ENCODE peak calls at places on chromosome 22, in seven cellular contexts. One of them, this sample, is unnamed.

GRCh38 chr22:31286360-31287255 is 5.7 kb downstream of the PIK3IP1 start:
- DNase-seq in stimulated activated naive B cell treated with anti-CD40 and anti-IgM and Interleukin-4, amounts not matched to agents 10 μg/mL and 1 μg/mL and 100 μg/mL, for 72 hours: peak
- DNase-seq in fibroblast of mammary gland: no peak
- DNase-seq in stimulated activated CD8-positive, alpha-beta memory T cell treated with anti-CD3 and anti-CD28 coated beads, Interleukin-2, amount 100 ng/mL, for 1 hour: peak
- DNase-seq in SK-N-SH: no peak
- DNase-seq in CD4-positive, alpha-beta memory T cell: peak
- DNase-seq in amygdala: no peak
- DNase-seq in this sample: peak

GRCh38 chr22:50524664-50525103 is 714 bp downstream of the SCO2 start:
- DNase-seq in stimulated activated CD8-positive, alpha-beta memory T cell treated with anti-CD3 and anti-CD28 coated beads, Interleukin-2, amount 100 ng/mL, for 1 hour: no peak
- DNase-seq in fibroblast of mammary gland: no peak
- DNase-seq in stimulated activated naive B cell treated with anti-CD40 and anti-IgM and Interleukin-4, amounts not matched to agents 10 μg/mL and 1 μg/mL and 100 μg/mL, for 72 hours: no peak
- DNase-seq in CD4-positive, alpha-beta memory T cell: no peak
- DNase-seq in SK-N-SH: no peak
- DNase-seq in amygdala: no peak
- DNase-seq in this sample: no peak

GRCh38 chr22:41256254-41256897 is 15.6 kb upstream of the CHADL start:
- DNase-seq in fibroblast of mammary gland: peak
- DNase-seq in amygdala: no peak
- DNase-seq in SK-N-SH: no peak
- DNase-seq in stimulated activated CD8-positive, alpha-beta memory T cell treated with anti-CD3 and anti-CD28 coated beads, Interleukin-2, amount 100 ng/mL, for 1 hour: no peak
- DNase-seq in stimulated activated naive B cell treated with anti-CD40 and anti-IgM and Interleukin-4, amounts not matched to agents 10 μg/mL and 1 μg/mL and 100 μg/mL, for 72 hours: no peak
- DNase-seq in CD4-positive, alpha-beta memory T cell: no peak
- DNase-seq in this sample: no peak

GRCh38 chr22:49958961-49959781 is 1.4 kb upstream of the PIM3 start:
- DNase-seq in stimulated activated CD8-positive, alpha-beta memory T cell treated with anti-CD3 and anti-CD28 coated beads, Interleukin-2, amount 100 ng/mL, for 1 hour: no peak
- DNase-seq in SK-N-SH: no peak
- DNase-seq in fibroblast of mammary gland: no peak
- DNase-seq in stimulated activated naive B cell treated with anti-CD40 and anti-IgM and Interleukin-4, amounts not matched to agents 10 μg/mL and 1 μg/mL and 100 μg/mL, for 72 hours: no peak
- DNase-seq in CD4-positive, alpha-beta memory T cell: peak
- DNase-seq in amygdala: no peak
- DNase-seq in this sample: no peak

GRCh38 chr22:19775496-19776325 is 15.1 kb downstream of the TBX1 start:
- DNase-seq in stimulated activated CD8-positive, alpha-beta memory T cell treated with anti-CD3 and anti-CD28 coated beads, Interleukin-2, amount 100 ng/mL, for 1 hour: no peak
- DNase-seq in amygdala: no peak
- DNase-seq in fibroblast of mammary gland: no peak
- DNase-seq in SK-N-SH: no peak
- DNase-seq in CD4-positive, alpha-beta memory T cell: no peak
- DNase-seq in stimulated activated naive B cell treated with anti-CD40 and anti-IgM and Interleukin-4, amounts not matched to agents 10 μg/mL and 1 μg/mL and 100 μg/mL, for 72 hours: peak
- DNase-seq in this sample: no peak

GRCh38 chr22:24183321-24184031 is 2.2 kb downstream of the SUSD2 start:
- DNase-seq in fibroblast of mammary gland: no peak
- DNase-seq in stimulated activated naive B cell treated with anti-CD40 and anti-IgM and Interleukin-4, amounts not matched to agents 10 μg/mL and 1 μg/mL and 100 μg/mL, for 72 hours: peak
- DNase-seq in SK-N-SH: no peak
- DNase-seq in CD4-positive, alpha-beta memory T cell: no peak
- DNase-seq in stimulated activated CD8-positive, alpha-beta memory T cell treated with anti-CD3 and anti-CD28 coated beads, Interleukin-2, amount 100 ng/mL, for 1 hour: no peak
- DNase-seq in amygdala: no peak
- DNase-seq in this sample: no peak

GRCh38 chr22:30250713-30251267 is 4.2 kb upstream of the LIF start:
- DNase-seq in SK-N-SH: peak
- DNase-seq in amygdala: no peak
- DNase-seq in stimulated activated naive B cell treated with anti-CD40 and anti-IgM and Interleukin-4, amounts not matched to agents 10 μg/mL and 1 μg/mL and 100 μg/mL, for 72 hours: peak
- DNase-seq in stimulated activated CD8-positive, alpha-beta memory T cell treated with anti-CD3 and anti-CD28 coated beads, Interleukin-2, amount 100 ng/mL, for 1 hour: no peak
- DNase-seq in fibroblast of mammary gland: peak
- DNase-seq in CD4-positive, alpha-beta memory T cell: no peak
- DNase-seq in this sample: no peak

GRCh38 chr22:49996532-49997220 is 15.9 kb downstream of the IL17REL start:
- DNase-seq in amygdala: no peak
- DNase-seq in stimulated activated CD8-positive, alpha-beta memory T cell treated with anti-CD3 and anti-CD28 coated beads, Interleukin-2, amount 100 ng/mL, for 1 hour: no peak
- DNase-seq in CD4-positive, alpha-beta memory T cell: no peak
- DNase-seq in SK-N-SH: no peak
- DNase-seq in fibroblast of mammary gland: no peak
- DNase-seq in stimulated activated naive B cell treated with anti-CD40 and anti-IgM and Interleukin-4, amounts not matched to agents 10 μg/mL and 1 μg/mL and 100 μg/mL, for 72 hours: no peak
- DNase-seq in this sample: no peak

GRCh38 chr22:37464181-37464580 is 22.0 kb downstream of the MFNG start:
- DNase-seq in SK-N-SH: peak
- DNase-seq in fibroblast of mammary gland: no peak
- DNase-seq in stimulated activated naive B cell treated with anti-CD40 and anti-IgM and Interleukin-4, amounts not matched to agents 10 μg/mL and 1 μg/mL and 100 μg/mL, for 72 hours: no peak
- DNase-seq in amygdala: no peak
- DNase-seq in CD4-positive, alpha-beta memory T cell: no peak
- DNase-seq in stimulated activated CD8-positive, alpha-beta memory T cell treated with anti-CD3 and anti-CD28 coated beads, Interleukin-2, amount 100 ng/mL, for 1 hour: no peak
- DNase-seq in this sample: no peak

GRCh38 chr22:40898850-40899357 is 37.0 kb upstream of the DNAJB7 start:
- DNase-seq in stimulated activated naive B cell treated with anti-CD40 and anti-IgM and Interleukin-4, amounts not matched to agents 10 μg/mL and 1 μg/mL and 100 μg/mL, for 72 hours: peak
- DNase-seq in amygdala: no peak
- DNase-seq in CD4-positive, alpha-beta memory T cell: peak
- DNase-seq in fibroblast of mammary gland: peak
- DNase-seq in SK-N-SH: peak
- DNase-seq in stimulated activated CD8-positive, alpha-beta memory T cell treated with anti-CD3 and anti-CD28 coated beads, Interleukin-2, amount 100 ng/mL, for 1 hour: no peak
- DNase-seq in this sample: no peak

GRCh38 chr22:39611360-39611759 is 40.8 kb downstream of the CACNA1I start:
- DNase-seq in SK-N-SH: no peak
- DNase-seq in stimulated activated naive B cell treated with anti-CD40 and anti-IgM and Interleukin-4, amounts not matched to agents 10 μg/mL and 1 μg/mL and 100 μg/mL, for 72 hours: no peak
- DNase-seq in fibroblast of mammary gland: no peak
- DNase-seq in CD4-positive, alpha-beta memory T cell: no peak
- DNase-seq in stimulated activated CD8-positive, alpha-beta memory T cell treated with anti-CD3 and anti-CD28 coated beads, Interleukin-2, amount 100 ng/mL, for 1 hour: no peak
- DNase-seq in amygdala: no peak
- DNase-seq in this sample: no peak

GRCh38 chr22:27213291-27213690 is 555.9 kb downstream of the MIAT start:
- DNase-seq in stimulated activated naive B cell treated with anti-CD40 and anti-IgM and Interleukin-4, amounts not matched to agents 10 μg/mL and 1 μg/mL and 100 μg/mL, for 72 hours: no peak
- DNase-seq in SK-N-SH: no peak
- DNase-seq in CD4-positive, alpha-beta memory T cell: no peak
- DNase-seq in stimulated activated CD8-positive, alpha-beta memory T cell treated with anti-CD3 and anti-CD28 coated beads, Interleukin-2, amount 100 ng/mL, for 1 hour: no peak
- DNase-seq in amygdala: no peak
- DNase-seq in fibroblast of mammary gland: no peak
- DNase-seq in this sample: no peak

GRCh38 chr22:48256776-48257689 is 1494.6 kb downstream of the TBC1D22A start:
- DNase-seq in CD4-positive, alpha-beta memory T cell: no peak
- DNase-seq in stimulated activated CD8-positive, alpha-beta memory T cell treated with anti-CD3 and anti-CD28 coated beads, Interleukin-2, amount 100 ng/mL, for 1 hour: no peak
- DNase-seq in fibroblast of mammary gland: no peak
- DNase-seq in stimulated activated naive B cell treated with anti-CD40 and anti-IgM and Interleukin-4, amounts not matched to agents 10 μg/mL and 1 μg/mL and 100 μg/mL, for 72 hours: no peak
- DNase-seq in SK-N-SH: no peak
- DNase-seq in amygdala: no peak
- DNase-seq in this sample: no peak

GRCh38 chr22:19995611-19996339 is 20.8 kb downstream of the ARVCF start:
- DNase-seq in stimulated activated CD8-positive, alpha-beta memory T cell treated with anti-CD3 and anti-CD28 coated beads, Interleukin-2, amount 100 ng/mL, for 1 hour: no peak
- DNase-seq in SK-N-SH: no peak
- DNase-seq in fibroblast of mammary gland: no peak
- DNase-seq in stimulated activated naive B cell treated with anti-CD40 and anti-IgM and Interleukin-4, amounts not matched to agents 10 μg/mL and 1 μg/mL and 100 μg/mL, for 72 hours: no peak
- DNase-seq in CD4-positive, alpha-beta memory T cell: no peak
- DNase-seq in amygdala: no peak
- DNase-seq in this sample: no peak

GRCh38 chr22:19517171-19517500 is 7.1 kb downstream of the CLDN5 start:
- DNase-seq in stimulated activated naive B cell treated with anti-CD40 and anti-IgM and Interleukin-4, amounts not matched to agents 10 μg/mL and 1 μg/mL and 100 μg/mL, for 72 hours: no peak
- DNase-seq in SK-N-SH: no peak
- DNase-seq in stimulated activated CD8-positive, alpha-beta memory T cell treated with anti-CD3 and anti-CD28 coated beads, Interleukin-2, amount 100 ng/mL, for 1 hour: no peak
- DNase-seq in fibroblast of mammary gland: no peak
- DNase-seq in CD4-positive, alpha-beta memory T cell: no peak
- DNase-seq in amygdala: no peak
- DNase-seq in this sample: no peak

GRCh38 chr22:22684605-22685561 is 40.5 kb downstream of the GGTLC2 start:
- DNase-seq in stimulated activated naive B cell treated with anti-CD40 and anti-IgM and Interleukin-4, amounts not matched to agents 10 μg/mL and 1 μg/mL and 100 μg/mL, for 72 hours: peak
- DNase-seq in amygdala: no peak
- DNase-seq in CD4-positive, alpha-beta memory T cell: no peak
- DNase-seq in stimulated activated CD8-positive, alpha-beta memory T cell treated with anti-CD3 and anti-CD28 coated beads, Interleukin-2, amount 100 ng/mL, for 1 hour: no peak
- DNase-seq in SK-N-SH: no peak
- DNase-seq in fibroblast of mammary gland: peak
- DNase-seq in this sample: no peak

GRCh38 chr22:48782817-48783511 is 1044.7 kb downstream of the BRD1 start:
- DNase-seq in CD4-positive, alpha-beta memory T cell: no peak
- DNase-seq in stimulated activated naive B cell treated with anti-CD40 and anti-IgM and Interleukin-4, amounts not matched to agents 10 μg/mL and 1 μg/mL and 100 μg/mL, for 72 hours: no peak
- DNase-seq in amygdala: no peak
- DNase-seq in fibroblast of mammary gland: no peak
- DNase-seq in stimulated activated CD8-positive, alpha-beta memory T cell treated with anti-CD3 and anti-CD28 coated beads, Interleukin-2, amount 100 ng/mL, for 1 hour: no peak
- DNase-seq in SK-N-SH: peak
- DNase-seq in this sample: peak

GRCh38 chr22:24379536-24379935 is 47.9 kb upstream of the ADORA2A start:
- DNase-seq in stimulated activated CD8-positive, alpha-beta memory T cell treated with anti-CD3 and anti-CD28 coated beads, Interleukin-2, amount 100 ng/mL, for 1 hour: no peak
- DNase-seq in fibroblast of mammary gland: no peak
- DNase-seq in CD4-positive, alpha-beta memory T cell: no peak
- DNase-seq in amygdala: no peak
- DNase-seq in SK-N-SH: no peak
- DNase-seq in stimulated activated naive B cell treated with anti-CD40 and anti-IgM and Interleukin-4, amounts not matched to agents 10 μg/mL and 1 μg/mL and 100 μg/mL, for 72 hours: no peak
- DNase-seq in this sample: no peak

GRCh38 chr22:27885977-27886842 is 32.8 kb downstream of the PITPNB start:
- DNase-seq in amygdala: no peak
- DNase-seq in stimulated activated naive B cell treated with anti-CD40 and anti-IgM and Interleukin-4, amounts not matched to agents 10 μg/mL and 1 μg/mL and 100 μg/mL, for 72 hours: no peak
- DNase-seq in stimulated activated CD8-positive, alpha-beta memory T cell treated with anti-CD3 and anti-CD28 coated beads, Interleukin-2, amount 100 ng/mL, for 1 hour: peak
- DNase-seq in SK-N-SH: peak
- DNase-seq in fibroblast of mammary gland: peak
- DNase-seq in CD4-positive, alpha-beta memory T cell: peak
- DNase-seq in this sample: no peak

GRCh38 chr22:30790366-30790765 is 95.7 kb downstream of the OSBP2 start:
- DNase-seq in stimulated activated naive B cell treated with anti-CD40 and anti-IgM and Interleukin-4, amounts not matched to agents 10 μg/mL and 1 μg/mL and 100 μg/mL, for 72 hours: no peak
- DNase-seq in SK-N-SH: no peak
- DNase-seq in CD4-positive, alpha-beta memory T cell: no peak
- DNase-seq in fibroblast of mammary gland: peak
- DNase-seq in amygdala: no peak
- DNase-seq in stimulated activated CD8-positive, alpha-beta memory T cell treated with anti-CD3 and anti-CD28 coated beads, Interleukin-2, amount 100 ng/mL, for 1 hour: no peak
- DNase-seq in this sample: no peak

GRCh38 chr22:46604306-46604690 is 15.9 kb upstream of the GRAMD4 start:
- DNase-seq in stimulated activated CD8-positive, alpha-beta memory T cell treated with anti-CD3 and anti-CD28 coated beads, Interleukin-2, amount 100 ng/mL, for 1 hour: no peak
- DNase-seq in stimulated activated naive B cell treated with anti-CD40 and anti-IgM and Interleukin-4, amounts not matched to agents 10 μg/mL and 1 μg/mL and 100 μg/mL, for 72 hours: peak
- DNase-seq in fibroblast of mammary gland: no peak
- DNase-seq in SK-N-SH: no peak
- DNase-seq in amygdala: no peak
- DNase-seq in CD4-positive, alpha-beta memory T cell: peak
- DNase-seq in this sample: no peak

GRCh38 chr22:25494774-25495173 is 69.7 kb upstream of the GRK3 start:
- DNase-seq in amygdala: no peak
- DNase-seq in stimulated activated CD8-positive, alpha-beta memory T cell treated with anti-CD3 and anti-CD28 coated beads, Interleukin-2, amount 100 ng/mL, for 1 hour: no peak
- DNase-seq in stimulated activated naive B cell treated with anti-CD40 and anti-IgM and Interleukin-4, amounts not matched to agents 10 μg/mL and 1 μg/mL and 100 μg/mL, for 72 hours: no peak
- DNase-seq in CD4-positive, alpha-beta memory T cell: no peak
- DNase-seq in SK-N-SH: no peak
- DNase-seq in fibroblast of mammary gland: no peak
- DNase-seq in this sample: no peak

GRCh38 chr22:41713004-41713403 is 13.7 kb downstream of the MEI1 start:
- DNase-seq in amygdala: no peak
- DNase-seq in fibroblast of mammary gland: no peak
- DNase-seq in stimulated activated CD8-positive, alpha-beta memory T cell treated with anti-CD3 and anti-CD28 coated beads, Interleukin-2, amount 100 ng/mL, for 1 hour: no peak
- DNase-seq in stimulated activated naive B cell treated with anti-CD40 and anti-IgM and Interleukin-4, amounts not matched to agents 10 μg/mL and 1 μg/mL and 100 μg/mL, for 72 hours: no peak
- DNase-seq in SK-N-SH: no peak
- DNase-seq in CD4-positive, alpha-beta memory T cell: no peak
- DNase-seq in this sample: no peak